ENCODE peak calls at places on chromosome X, in ten cellular contexts. V, N, I, H, O, T, E, A, W and K are unnamed samples. For H3K4me1, the result is how much of the 10 kb centered on the place peaks cover.

GRCh38 chrX:15451913-15452312 is 41.2 kb downstream of the PIR start:
- DNase-seq in I (no peak), W (no peak), H (no peak), V (no peak), O (peak), E (no peak), N (peak), A (no peak), T (no peak), K (no peak)

GRCh38 chrX:110050386-110050785 is 47.5 kb downstream of the TMEM164 start:
- DNase-seq in N (no peak), A (no peak), W (no peak), I (no peak), E (no peak), V (no peak), H (no peak), T (no peak), O (no peak), K (no peak)

GRCh38 chrX:41337140-41337539 is 3.2 kb downstream of the DDX3X start:
- DNase-seq in H (no peak), N (no peak), W (no peak), O (no peak), I (peak), E (no peak), V (no peak), T (no peak), A (no peak), K (no peak)

GRCh38 chrX:49308604-49309269 is 5.3 kb downstream of the GAGE10 start:
- DNase-seq in E (peak), H (no peak), V (no peak), O (peak), W (no peak), A (no peak), N (no peak), I (no peak), T (no peak), K (no peak)

GRCh38 chrX:363621-364375 is 22.9 kb downstream of the PPP2R3B start:
- DNase-seq in W (no peak), A (no peak), I (no peak), E (peak), O (no peak), N (no peak), T (no peak), H (no peak), V (no peak), K (no peak)

GRCh38 chrX:70434352-70434866 is 10.2 kb upstream of the DLG3 start:
- DNase-seq in E (peak), O (peak), H (peak), V (peak), I (peak), T (peak), N (peak), A (peak), W (peak), K (peak)

GRCh38 chrX:12367254-12367653 is 229.0 kb downstream of the FRMPD4 start:
- DNase-seq in I (no peak), A (no peak), E (no peak), T (no peak), V (no peak), W (no peak), H (no peak), N (no peak), O (no peak), K (no peak)

GRCh38 chrX:7925867-7926472 is 1.2 kb downstream of the PNPLA4 start:
- DNase-seq in T (no peak), N (peak), V (peak), E (peak), W (peak), A (peak), H (peak), O (peak), I (peak), K (peak)

GRCh38 chrX:2497961-2498780 is 2.6 kb downstream of the DHRSX start:
- DNase-seq in E (no peak), H (no peak), V (peak), I (no peak), N (no peak), O (peak), A (no peak), T (no peak), W (peak), K (no peak)

GRCh38 chrX:134764202-134764785 is 106.0 kb upstream of the PLAC1 start:
- DNase-seq in N (no peak), W (no peak), E (no peak), A (no peak), V (no peak), H (no peak), O (peak), I (peak), T (no peak), K (peak)

GRCh38 chrX:37468111-37468739 is 103.2 kb upstream of the LANCL3 start:
- DNase-seq in A (no peak), H (no peak), V (no peak), O (no peak), N (no peak), T (no peak), W (no peak), E (no peak), I (no peak), K (no peak)

GRCh38 chrX:22699591-22700091 is 300.1 kb upstream of the DDX53 start:
- DNase-seq in T (no peak), N (peak), I (peak), E (no peak), A (no peak), O (peak), W (no peak), V (no peak), H (no peak), K (no peak)

GRCh38 chrX:7062912-7063311 is 84.6 kb upstream of the STS start:
- DNase-seq in T (no peak), A (no peak), H (no peak), E (no peak), I (no peak), N (no peak), O (no peak), W (no peak), V (no peak), K (no peak)

DNA sequence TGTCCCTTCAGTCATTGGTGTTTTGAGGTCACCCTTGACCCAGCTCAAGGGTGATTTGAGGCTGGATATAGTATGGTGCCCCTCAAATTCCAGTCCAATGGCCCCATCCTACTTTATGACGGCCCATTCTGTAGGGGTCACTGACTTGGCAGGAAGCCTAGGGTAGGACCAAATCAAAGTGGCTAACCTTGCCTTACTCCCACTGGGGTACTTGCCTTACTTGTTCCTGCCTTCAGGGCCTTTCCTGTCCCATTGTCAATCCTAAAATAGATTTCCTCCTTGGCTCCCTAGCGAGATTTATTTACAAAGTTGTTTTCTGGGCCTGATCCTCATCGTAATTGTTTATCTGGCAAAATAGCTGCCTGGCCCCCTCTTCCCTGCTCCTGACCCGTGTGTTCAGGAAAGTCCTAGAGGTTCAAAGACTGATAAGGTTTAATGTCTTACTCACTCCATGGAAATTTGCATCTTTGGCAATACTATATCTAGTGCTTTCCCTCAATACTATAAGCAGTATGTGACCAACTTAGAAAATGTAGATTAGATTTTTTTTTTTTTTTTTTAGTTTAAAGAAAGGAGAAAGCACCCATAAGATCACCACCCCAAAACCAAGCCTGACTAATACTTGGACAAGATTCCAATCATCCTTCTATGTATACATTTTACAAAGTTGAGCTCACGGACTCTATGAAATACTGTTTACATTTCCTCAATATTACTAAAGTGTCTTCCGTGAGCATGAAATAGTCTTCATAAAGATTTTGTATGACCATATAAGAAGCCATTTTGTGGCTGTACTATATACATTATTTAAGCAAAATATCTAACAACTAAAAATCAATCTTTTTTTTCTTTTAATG is 44.8 kb downstream of the MSN start:
- DNase-seq in V (no peak), H (no peak), A (no peak), N (no peak), I (no peak), E (no peak), T (no peak), W (no peak), O (peak), K (no peak)
- H3K4me1 ChIP-seq in V (under half), H (under half), A (under half), N (under half), I (under half), E (under half), T (under half), W (under half), O (under half), K (half or more)

GRCh38 chrX:65679071-65679540 is 11.7 kb downstream of the MSN start:
- DNase-seq in E (no peak), O (no peak), H (no peak), V (no peak), N (no peak), A (no peak), I (peak), T (no peak), W (no peak), K (no peak)
- H3K27ac ChIP-seq in E (peak), O (peak), H (no peak), V (no peak), N (peak), A (peak), I (peak), T (peak), W (no peak), K (peak)

GRCh38 chrX:40170830-40171512 is 73.2 kb upstream of the BCOR start:
- DNase-seq in E (no peak), T (no peak), N (no peak), O (no peak), I (peak), H (no peak), A (no peak), W (peak), V (no peak), K (no peak)
- H3K4me1 ChIP-seq in E (under half), T (half or more), N (under half), O (under half), I (under half), H (under half), A (under half), W (half or more), V (under half), K (half or more)

DNA sequence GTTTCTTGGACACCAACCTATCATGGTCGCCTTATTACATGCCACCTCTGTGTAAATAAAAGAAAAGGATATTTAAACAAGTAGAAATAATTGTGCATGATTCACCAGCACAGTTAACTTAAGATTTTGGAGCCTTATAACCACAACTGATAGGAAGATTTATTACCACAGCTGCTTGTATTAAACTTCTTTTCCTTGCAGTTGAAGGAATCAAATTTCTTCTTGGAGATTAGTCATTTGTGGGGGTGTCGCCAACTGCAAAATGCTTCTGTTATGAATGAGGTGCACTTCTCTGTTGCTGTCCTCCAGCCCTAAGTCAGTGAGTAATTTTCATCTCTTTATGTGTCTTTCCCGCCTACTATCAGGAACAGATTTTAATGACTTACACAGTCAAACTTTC is 73.3 kb downstream of the OR13H1 start:
- DNase-seq in O (peak), I (peak), H (no peak), A (no peak), N (no peak), T (no peak), E (no peak), W (no peak), V (no peak), K (no peak)
- H3K27ac ChIP-seq in O (no peak), I (no peak), H (no peak), A (no peak), N (no peak), T (no peak), E (no peak), W (no peak), V (no peak), K (no peak)

DNA sequence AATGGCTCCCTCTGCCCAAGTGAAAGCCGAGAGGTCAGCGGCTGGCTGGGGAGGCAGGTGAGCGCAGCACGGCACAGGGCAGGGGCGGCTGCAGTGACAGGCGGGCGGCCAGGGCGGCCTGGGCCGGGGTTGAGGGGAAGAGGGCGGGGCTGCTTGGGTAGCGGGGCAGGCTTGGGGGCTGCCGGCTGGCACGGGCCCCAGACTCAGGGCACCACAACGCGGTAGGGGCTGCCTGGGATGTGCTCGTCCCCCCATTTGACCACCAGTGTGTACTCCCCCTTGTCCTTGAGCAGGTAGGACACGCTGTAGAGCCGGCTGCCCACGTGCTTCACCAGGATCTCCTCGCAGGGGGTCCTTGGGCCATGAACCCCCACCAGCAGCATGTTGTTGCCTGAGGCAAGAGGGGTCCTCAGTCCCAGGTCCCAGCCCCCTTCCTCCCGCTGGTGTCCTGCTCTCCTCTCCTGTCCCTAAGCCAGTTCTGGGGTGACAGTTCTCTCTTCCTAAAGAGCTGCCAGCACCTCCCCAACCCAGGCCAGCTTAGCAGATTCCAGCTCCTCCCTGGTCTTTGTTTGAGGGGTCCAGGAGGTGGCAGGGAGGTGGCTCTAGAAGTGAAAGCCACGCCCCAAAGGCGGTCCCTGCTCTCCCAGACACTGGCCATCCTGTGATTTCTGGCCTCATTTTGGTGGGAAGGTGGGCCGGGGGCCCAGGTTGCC is 25.6 kb downstream of the FLNA start:
- DNase-seq in N (no peak), T (no peak), E (peak), A (peak), I (no peak), H (no peak), W (peak), O (no peak), V (no peak), K (no peak)
- H3K4me1 ChIP-seq in N (under half), T (under half), E (under half), A (under half), I (under half), H (half or more), W (under half), O (under half), V (under half), K (half or more)

GRCh38 chrX:106903291-106903820 is at the start of gene RIPPLY1:
- DNase-seq in H (no peak), W (no peak), I (no peak), T (no peak), A (no peak), O (no peak), V (no peak), E (no peak), N (no peak), K (no peak)

GRCh38 chrX:106905064-106905708 is 2.0 kb upstream of the RIPPLY1 start:
- DNase-seq in I (no peak), H (no peak), O (no peak), T (no peak), E (no peak), N (no peak), V (no peak), W (no peak), A (no peak), K (no peak)

GRCh38 chrX:106903856-106904528 is 851 bp upstream of the RIPPLY1 start:
- DNase-seq in E (no peak), W (no peak), N (no peak), T (no peak), A (no peak), V (peak), I (no peak), O (no peak), H (no peak), K (no peak)

GRCh38 chrX:106902684-106903083 is 457 bp downstream of the RIPPLY1 start:
- DNase-seq in T (no peak), N (no peak), E (no peak), O (no peak), V (no peak), W (no peak), A (no peak), I (no peak), H (no peak), K (no peak)

GRCh38 chrX:106906361-106906760 is 3.2 kb upstream of the RIPPLY1 start:
- DNase-seq in N (no peak), H (no peak), O (no peak), I (no peak), E (no peak), A (no peak), W (peak), T (no peak), V (no peak), K (no peak)
- H3K27ac ChIP-seq in N (no peak), H (no peak), O (no peak), I (no peak), E (no peak), A (no peak), W (no peak), T (no peak), V (no peak), K (no peak)

GRCh38 chrX:66002832-66003680 is 36.8 kb downstream of the VSIG4 start:
- DNase-seq in N (no peak), A (no peak), O (no peak), W (no peak), I (no peak), E (no peak), T (no peak), H (no peak), V (no peak), K (no peak)
- H3K4me1 ChIP-seq in N (under half), A (under half), O (under half), W (under half), I (under half), E (under half), T (under half), H (under half), V (under half), K (half or more)